ENCODE peak calls at places on chromosomes 4 and X, in five cellular contexts. N, F, O, H and G are unnamed samples.
A peak's percentile ranks its signal among the peaks of the same experiment; 100 is the strongest.

GRCh38 chr4:118799235-118799932 is 36.5 kb downstream of the SEC24D start:
- DNase-seq in F (no peak), O (no peak), H (no peak), N (no peak), G (no peak)

GRCh38 chr4:185395255-185395955 is at the start of gene LRP2BP:
- DNase-seq in H (no peak), N (no peak), O (no peak), F (no peak), G (peak; percentile 41)

GRCh38 chr4:150960818-150961217 is 54.3 kb downstream of the LRBA start:
- DNase-seq in N (no peak), F (no peak), H (no peak), O (peak; percentile 53), G (peak; percentile 81)

GRCh38 chrX:139691843-139692505 is 16.0 kb downstream of the MCF2 start:
- DNase-seq in F (no peak), H (no peak), O (peak; percentile 8), N (no peak), G (no peak)

GRCh38 chrX:13427441-13428054 is 107.7 kb upstream of the ATXN3L start:
- DNase-seq in F (no peak), O (peak; percentile 69), N (no peak), H (no peak), G (peak; percentile 58)

GRCh38 chr4:106587558-106587957 is 219.0 kb upstream of the GIMD1 start:
- DNase-seq in H (no peak), F (no peak), O (peak; percentile 9), N (no peak), G (no peak)

GRCh38 chr4:36267491-36268254 is 13.7 kb upstream of the DTHD1 start:
- DNase-seq in N (no peak), O (no peak), F (no peak), H (no peak), G (no peak)

GRCh38 chr4:184504385-184504784 is 30.0 kb upstream of the IRF2 start:
- DNase-seq in F (no peak), N (no peak), O (no peak), H (no peak), G (no peak)

GRCh38 chr4:136643416-136643815 is 888.9 kb downstream of the PCDH18 start:
- DNase-seq in H (no peak), F (no peak), N (no peak), O (no peak), G (no peak)

GRCh38 chr4:181364504-181364903 is 878.7 kb upstream of the TENM3 start:
- DNase-seq in O (no peak), N (no peak), H (no peak), F (no peak), G (no peak)

GRCh38 chrX:125850693-125851092 is 315.4 kb downstream of the DCAF12L2 start:
- DNase-seq in O (no peak), H (no peak), N (no peak), F (no peak), G (no peak)

GRCh38 chr4:128707864-128708263 is 101.6 kb upstream of the JADE1 start:
- DNase-seq in O (no peak), N (no peak), F (no peak), H (no peak), G (no peak)

GRCh38 chrX:41095962-41096955 is 11.0 kb downstream of the USP9X start:
- DNase-seq in O (no peak), F (no peak), N (no peak), H (no peak), G (no peak)

GRCh38 chr4:80201326-80202151 is 4.2 kb downstream of the PRDM8 start:
- DNase-seq in N (peak; percentile 81), F (no peak), H (peak; percentile 74), O (no peak), G (peak; percentile 39)

GRCh38 chr4:168631241-168632151 is 134.6 kb downstream of the PALLD start:
- DNase-seq in N (peak; percentile 54), H (peak; percentile 79), O (peak; percentile 73), F (no peak), G (peak; percentile 18)

GRCh38 chrX:42902513-42902912 is 124.5 kb upstream of the PPP1R2C start:
- DNase-seq in F (no peak), N (no peak), O (no peak), H (no peak), G (no peak)

GRCh38 chr4:84939111-84939510 is 27.4 kb downstream of the WDFY3 start:
- DNase-seq in F (no peak), H (no peak), N (no peak), O (no peak), G (no peak)

GRCh38 chr4:143353797-143354196 is 17.1 kb downstream of the GAB1 start:
- DNase-seq in H (no peak), O (no peak), N (no peak), F (no peak), G (no peak)
- TF ChIP-seq POLR2A in H (no peak), O (no peak), N (no peak), F (no peak), G (no peak)

GRCh38 chr4:76061977-76062376 is 12.5 kb upstream of the ART3 start:
- DNase-seq in H (no peak), O (no peak), F (no peak), N (no peak), G (no peak)

GRCh38 chr4:76072760-76073159 is 1.7 kb upstream of the ART3 start:
- DNase-seq in N (no peak), H (no peak), O (no peak), F (no peak), G (no peak)

GRCh38 chr4:76066546-76066945 is 8.0 kb upstream of the ART3 start:
- DNase-seq in H (no peak), F (no peak), N (no peak), O (no peak), G (no peak)

GRCh38 chr4:76067652-76068286 is 6.7 kb upstream of the ART3 start:
- DNase-seq in H (no peak), O (peak; percentile 61), F (peak; percentile 59), N (peak; percentile 92), G (peak; percentile 81)
- TF ChIP-seq POLR2A in H (no peak), O (no peak), F (no peak), N (no peak), G (no peak)

DNA sequence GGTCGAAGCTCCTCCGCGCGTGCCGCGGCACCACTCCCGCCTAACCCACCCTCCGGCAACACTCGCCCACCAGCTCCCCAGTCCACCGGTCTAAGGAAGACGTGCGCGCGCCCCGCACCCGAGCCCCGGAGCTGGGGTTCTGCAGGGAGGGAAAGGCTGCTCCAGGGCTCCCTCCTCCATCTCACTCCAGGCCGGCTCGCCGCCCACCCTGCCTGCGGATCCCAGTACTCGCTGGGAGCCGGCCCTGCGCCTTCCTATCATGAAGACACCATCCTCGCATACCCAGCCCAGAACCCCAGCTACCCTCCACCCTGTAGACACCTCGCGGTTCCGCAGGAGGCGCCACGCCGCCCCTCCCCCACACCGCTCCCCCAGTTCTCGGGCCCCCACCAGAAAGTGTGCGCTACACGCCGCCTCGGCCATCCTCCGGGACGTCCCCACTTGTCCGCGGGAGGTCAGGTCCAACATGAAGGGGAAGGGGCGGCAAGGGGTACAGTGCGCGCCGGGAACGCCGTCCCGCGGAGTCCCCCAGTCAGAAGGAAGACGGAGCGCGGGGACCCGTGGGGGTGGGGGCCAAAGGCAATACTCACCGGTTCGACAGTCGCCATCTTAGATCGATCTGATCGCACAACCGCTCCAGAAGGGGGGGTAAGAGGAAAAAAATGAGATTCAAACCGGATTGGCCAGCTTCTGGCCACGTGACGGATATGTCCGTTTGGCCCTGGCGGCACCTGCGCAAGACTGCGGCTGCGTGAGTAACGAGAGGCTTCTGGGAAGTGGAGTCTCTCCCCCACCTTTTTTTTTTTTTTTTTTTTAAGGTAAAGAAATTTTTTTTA is at the start of gene EIF4E:
- DNase-seq in N (peak; percentile 99), H (peak; percentile 98), O (peak; percentile 98), F (peak; percentile 99), G (peak; percentile 99)
- TF ChIP-seq POLR2A in N (no peak), H (no peak), O (no peak), F (peak; percentile 32), G (peak; percentile 56)

DNA sequence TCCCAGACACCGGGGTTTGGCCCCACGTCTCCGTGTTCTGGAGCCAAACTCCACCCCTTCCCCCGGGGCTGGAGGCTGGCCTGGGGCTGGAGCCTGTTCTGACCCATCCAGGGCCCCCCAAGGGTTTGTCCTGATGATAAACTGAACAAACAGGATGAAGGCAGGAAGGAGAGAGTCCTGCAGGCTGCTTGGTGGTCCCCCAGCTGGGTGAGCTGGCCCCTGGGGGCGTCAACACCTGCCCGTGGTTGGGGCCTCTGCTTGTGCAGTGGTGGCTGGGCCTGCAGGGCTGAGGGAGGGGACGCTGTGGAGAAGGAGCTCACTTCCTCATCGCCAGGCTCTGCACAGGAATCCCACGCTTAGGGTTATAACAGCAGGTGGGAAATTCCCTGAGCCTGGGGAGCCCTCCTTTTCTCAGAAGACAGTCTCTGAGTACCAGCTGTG is 2.3 kb downstream of the SH3TC1 start:
- DNase-seq in H (no peak), O (no peak), N (peak; percentile 74), F (no peak), G (no peak)
- TF ChIP-seq POLR2A in H (no peak), O (no peak), N (no peak), F (no peak), G (no peak)

GRCh38 chr4:147780137-147780777 is 48.4 kb downstream of the ARHGAP10 start:
- DNase-seq in H (no peak), F (no peak), N (no peak), O (no peak), G (no peak)

GRCh38 chr4:147777456-147778091 is 45.7 kb downstream of the ARHGAP10 start:
- DNase-seq in N (no peak), O (peak; percentile 42), F (peak; percentile 59), H (no peak), G (no peak)

GRCh38 chr4:147779449-147779848 is 47.6 kb downstream of the ARHGAP10 start:
- DNase-seq in H (no peak), N (no peak), F (no peak), O (no peak), G (no peak)

GRCh38 chr4:147776600-147777175 is 44.8 kb downstream of the ARHGAP10 start:
- DNase-seq in O (no peak), H (no peak), N (peak; percentile 64), F (no peak), G (no peak)

GRCh38 chr4:147778942-147779341 is 47.1 kb downstream of the ARHGAP10 start:
- DNase-seq in H (no peak), N (no peak), F (no peak), O (no peak), G (no peak)
- TF ChIP-seq POLR2A in H (no peak), N (no peak), F (no peak), O (no peak), G (no peak)

GRCh38 chr4:38242822-38243384 is 282.7 kb downstream of the PTTG2 start:
- DNase-seq in F (no peak), H (no peak), O (no peak), N (no peak), G (peak; percentile 39)
- TF ChIP-seq POLR2A in F (no peak), H (no peak), O (no peak), N (no peak), G (no peak)